ENCODE peak calls at places on chromosomes 16 and 17, in four cellular contexts. X is ascending aorta; Q is CD4-positive, alpha-beta T cell; U is GM13977. J is an unnamed sample.
A peak's percentile ranks its signal among the peaks of the same experiment; 100 is the strongest.

GRCh38 chr16:3009568-3010390 is 2.9 kb upstream of the CLDN9 start:
- DNase-seq in Q (no peak), X (no peak), U (no peak), J (no peak)

GRCh38 chr17:35912942-35913341 is 17.6 kb downstream of the RDM1 start:
- DNase-seq in U (no peak), Q (no peak), X (no peak), J (no peak)

GRCh38 chr17:74280093-74280513 is 6.1 kb downstream of the DNAI2 start:
- DNase-seq in U (peak; percentile 79), X (no peak), Q (peak; percentile 46), J (no peak)

GRCh38 chr16:49959552-49960277 is 65.3 kb upstream of the CNEP1R1 start:
- DNase-seq in Q (no peak), U (no peak), X (no peak), J (no peak)

GRCh38 chr16:85548375-85548774 is 64.7 kb upstream of the GSE1 start:
- DNase-seq in X (no peak), Q (no peak), U (no peak), J (no peak)

GRCh38 chr17:37605081-37605480 is 4.1 kb downstream of the SYNRG start:
- DNase-seq in U (no peak), Q (no peak), X (no peak), J (no peak)

GRCh38 chr17:68231536-68231935 is 16.3 kb upstream of the AMZ2 start:
- DNase-seq in Q (no peak), X (no peak), U (no peak), J (no peak)

GRCh38 chr17:29664743-29665479 is 42.2 kb upstream of the CORO6 start:
- DNase-seq in Q (no peak), U (peak; percentile 36), X (no peak), J (no peak)

GRCh38 chr16:10497132-10498088 is 83.0 kb downstream of the EMP2 start:
- DNase-seq in X (no peak), Q (no peak), U (no peak), J (no peak)

GRCh38 chr17:76982408-76983074 is 114.3 kb downstream of the MGAT5B start:
- DNase-seq in X (no peak), Q (peak; percentile 13), U (no peak), J (no peak)

GRCh38 chr16:85936761-85937343 is 37.9 kb downstream of the IRF8 start:
- DNase-seq in Q (no peak), U (no peak), X (no peak), J (no peak)

GRCh38 chr17:2406271-2406902 is 5.5 kb upstream of the MNT start:
- DNase-seq in X (no peak), Q (no peak), U (no peak), J (no peak)

GRCh38 chr17:75348386-75349012 is 57.0 kb downstream of the GRB2 start:
- DNase-seq in X (no peak), U (no peak), Q (no peak), J (no peak)

GRCh38 chr16:12426122-12426521 is 377.6 kb downstream of the CPPED1 start:
- DNase-seq in X (no peak), Q (no peak), U (no peak), J (no peak)

GRCh38 chr17:56912105-56912999 is 1.5 kb downstream of the TRIM25 start:
- DNase-seq in Q (no peak), X (no peak), U (no peak), J (no peak)

GRCh38 chr17:61488878-61489718 is 36.9 kb downstream of the TBX4 start:
- DNase-seq in X (peak; percentile 47), Q (no peak), U (no peak), J (no peak)

GRCh38 chr16:987846-988245 is 6.3 kb downstream of the SOX8 start:
- DNase-seq in U (no peak), Q (no peak), X (no peak), J (no peak)

GRCh38 chr17:45020354-45021138 is 30.9 kb downstream of the DCAKD start:
- DNase-seq in X (no peak), U (no peak), Q (no peak), J (no peak)

GRCh38 chr17:45018514-45019176 is 32.8 kb downstream of the DCAKD start:
- DNase-seq in Q (no peak), U (peak; percentile 62), X (peak; percentile 69), J (no peak)

GRCh38 chr17:45021607-45022287 is 29.7 kb downstream of the DCAKD start:
- DNase-seq in Q (peak; percentile 63), X (peak; percentile 76), U (peak; percentile 93), J (peak; percentile 38)

GRCh38 chr17:45016823-45017222 is 34.6 kb downstream of the DCAKD start:
- DNase-seq in X (no peak), Q (no peak), U (no peak), J (no peak)

DNA sequence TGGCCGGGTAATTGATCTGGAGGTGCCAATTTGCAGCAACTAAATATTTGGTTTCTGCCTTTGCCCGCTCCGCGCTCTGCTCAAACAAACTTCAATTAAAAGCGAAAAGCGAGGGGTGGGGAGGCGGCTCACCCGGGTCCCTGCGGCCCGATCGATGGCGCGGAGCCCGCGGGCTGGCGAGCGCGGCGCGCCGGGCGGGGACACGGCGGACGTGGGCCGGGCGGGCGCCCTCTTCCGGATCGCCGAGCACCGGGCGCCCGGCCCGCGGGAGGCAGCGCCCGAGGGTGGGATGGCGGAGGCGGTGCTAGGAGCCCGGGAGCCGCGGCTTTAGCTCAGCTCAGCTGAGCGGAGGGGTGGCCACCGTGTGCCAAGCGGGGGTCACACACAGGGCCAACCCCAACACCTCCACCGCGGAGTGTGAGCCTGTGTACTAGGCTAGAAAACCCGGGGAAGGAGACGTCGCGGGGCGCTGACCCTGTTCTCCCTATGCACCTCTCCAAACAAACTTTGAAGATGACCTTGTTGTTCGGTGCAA is 32.2 kb downstream of the DCAKD start:
- DNase-seq in Q (no peak), U (peak; percentile 77), X (peak; percentile 72), J (no peak)
- TF ChIP-seq CTCF in Q (no peak), U (peak; percentile 69), X (peak; percentile 71), J (peak; percentile 11)

GRCh38 chr16:55302635-55303034 is 21.4 kb upstream of the IRX6 start:
- DNase-seq in Q (no peak), X (no peak), U (no peak), J (no peak)
- TF ChIP-seq CTCF in Q (no peak), X (no peak), U (no peak), J (no peak)

DNA sequence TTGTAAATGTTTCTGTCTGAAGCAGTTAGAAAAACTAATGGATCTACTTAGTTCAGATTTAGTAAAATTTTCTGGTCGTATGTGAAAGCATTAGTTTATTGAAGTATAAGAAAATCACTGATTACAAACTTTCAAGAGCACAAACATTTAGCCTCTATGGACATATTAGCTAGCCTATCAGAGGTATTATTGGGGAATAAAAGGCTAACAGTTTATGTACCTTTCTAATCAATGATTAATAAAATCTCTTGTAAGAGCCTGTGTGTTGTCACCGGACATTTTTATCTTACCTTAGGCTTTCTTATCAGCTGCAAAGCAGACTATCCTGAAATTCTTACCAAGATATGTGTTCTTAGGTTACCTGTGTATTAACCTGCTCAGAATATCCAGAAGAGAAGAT is 21.2 kb downstream of the ZPBP2 start:
- DNase-seq in Q (no peak), X (no peak), U (no peak), J (no peak)
- TF ChIP-seq CTCF in Q (no peak), X (no peak), U (no peak), J (no peak)

DNA sequence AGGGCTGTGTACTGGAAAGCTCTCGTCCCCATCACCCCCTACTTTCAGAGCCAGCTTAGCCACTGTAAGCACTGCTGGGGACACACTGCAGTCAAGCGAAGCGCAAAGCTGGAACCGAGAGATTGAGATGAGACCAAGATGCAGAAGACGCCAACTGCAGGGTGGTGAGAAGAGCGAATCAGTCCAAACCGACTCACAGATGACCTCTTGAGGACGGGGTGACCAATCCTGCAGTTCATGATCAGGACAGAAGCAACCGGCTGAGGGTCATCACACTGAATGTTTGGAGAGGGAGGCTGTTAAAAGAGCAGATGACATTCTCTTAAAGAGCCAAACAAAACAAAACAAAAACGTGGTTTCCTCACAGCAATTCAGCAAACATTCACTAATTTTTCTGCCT is 8.5 kb downstream of the HASPIN start:
- DNase-seq in X (no peak), U (peak; percentile 75), Q (no peak), J (no peak)
- TF ChIP-seq CTCF in X (no peak), U (peak; percentile 72), Q (no peak), J (no peak)

J was measured in omental fat pad.